ENCODE peak calls at places on chromosomes 16 and 17, in five cellular contexts. One of them, this sample, is unnamed.

GRCh38 chr16:29662000-29662728 is 883 bp upstream of the SPN start:
- DNase-seq in HepG2: no peak
- DNase-seq in K562: no peak
- DNase-seq in SK-N-SH: no peak
- DNase-seq in H1: no peak
- DNase-seq in this sample: no peak

GRCh38 chr16:71288570-71288889 is 672 bp downstream of the CMTR2 start:
- DNase-seq in HepG2: no peak
- DNase-seq in H1: no peak
- DNase-seq in K562: no peak
- DNase-seq in SK-N-SH: no peak
- DNase-seq in this sample: no peak

GRCh38 chr17:67055811-67056745 is 11.7 kb downstream of the CACNG1 start:
- DNase-seq in H1: peak; percentile 46
- DNase-seq in K562: no peak
- DNase-seq in HepG2: no peak
- DNase-seq in SK-N-SH: peak; percentile 40
- DNase-seq in this sample: no peak

GRCh38 chr17:16003841-16004240 is 4.2 kb downstream of the TTC19 start:
- DNase-seq in SK-N-SH: no peak
- DNase-seq in K562: no peak
- DNase-seq in HepG2: no peak
- DNase-seq in H1: no peak
- DNase-seq in this sample: no peak

GRCh38 chr16:1054660-1055556 is 17.6 kb upstream of the SSTR5 start:
- DNase-seq in HepG2: peak; percentile 26
- DNase-seq in SK-N-SH: peak; percentile 91
- DNase-seq in H1: peak; percentile 92
- DNase-seq in K562: peak; percentile 66
- DNase-seq in this sample: peak; percentile 88

GRCh38 chr16:58472266-58472665 is 27.7 kb upstream of the NDRG4 start:
- DNase-seq in HepG2: no peak
- DNase-seq in H1: no peak
- DNase-seq in K562: no peak
- DNase-seq in SK-N-SH: no peak
- DNase-seq in this sample: no peak

GRCh38 chr16:66409156-66409555 is 17.9 kb upstream of the BEAN1 start:
- DNase-seq in H1: no peak
- DNase-seq in K562: no peak
- DNase-seq in SK-N-SH: no peak
- DNase-seq in HepG2: no peak
- DNase-seq in this sample: no peak

GRCh38 chr16:79261461-79261860 is 339.1 kb downstream of the MAF start:
- DNase-seq in H1: peak; percentile 71
- DNase-seq in K562: peak; percentile 27
- DNase-seq in HepG2: peak; percentile 21
- DNase-seq in SK-N-SH: peak; percentile 28
- DNase-seq in this sample: peak; percentile 19

GRCh38 chr16:84498859-84499620 is 5.4 kb downstream of the MEAK7 start:
- DNase-seq in HepG2: no peak
- DNase-seq in H1: no peak
- DNase-seq in K562: no peak
- DNase-seq in SK-N-SH: no peak
- DNase-seq in this sample: no peak

GRCh38 chr17:80924807-80925610 is 66.6 kb upstream of the CHMP6 start:
- DNase-seq in SK-N-SH: no peak
- DNase-seq in K562: no peak
- DNase-seq in H1: no peak
- DNase-seq in HepG2: no peak
- DNase-seq in this sample: no peak

GRCh38 chr17:55625516-55625915 is 97.1 kb downstream of the TMEM100 start:
- DNase-seq in H1: no peak
- DNase-seq in HepG2: no peak
- DNase-seq in SK-N-SH: no peak
- DNase-seq in K562: no peak
- DNase-seq in this sample: no peak

GRCh38 chr16:75943705-75944514 is 217.6 kb upstream of the CPHXL start:
- DNase-seq in K562: no peak
- DNase-seq in H1: no peak
- DNase-seq in HepG2: peak; percentile 7
- DNase-seq in SK-N-SH: peak; percentile 24
- DNase-seq in this sample: no peak

GRCh38 chr17:14304876-14305636 is 4.2 kb downstream of the HS3ST3B1 start:
- DNase-seq in SK-N-SH: no peak
- DNase-seq in H1: peak; percentile 49
- DNase-seq in HepG2: peak; percentile 62
- DNase-seq in K562: no peak
- DNase-seq in this sample: no peak

GRCh38 chr17:50691550-50692447 is 15.9 kb downstream of the ANKRD40 start:
- DNase-seq in K562: no peak
- DNase-seq in SK-N-SH: no peak
- DNase-seq in HepG2: peak; percentile 85
- DNase-seq in H1: no peak
- DNase-seq in this sample: peak; percentile 78

GRCh38 chr16:75836377-75837010 is 110.2 kb upstream of the CPHXL start:
- DNase-seq in K562: no peak
- DNase-seq in SK-N-SH: no peak
- DNase-seq in H1: no peak
- DNase-seq in HepG2: no peak
- DNase-seq in this sample: no peak

GRCh38 chr17:69597898-69598692 is 183.6 kb downstream of the MAP2K6 start:
- DNase-seq in H1: no peak
- DNase-seq in K562: no peak
- DNase-seq in HepG2: no peak
- DNase-seq in SK-N-SH: no peak
- DNase-seq in this sample: no peak

GRCh38 chr17:68612923-68613292 is 11.7 kb upstream of the FAM20A start:
- DNase-seq in SK-N-SH: no peak
- DNase-seq in K562: no peak
- DNase-seq in HepG2: no peak
- DNase-seq in H1: no peak
- DNase-seq in this sample: peak; percentile 30

GRCh38 chr16:86224629-86225028 is 285.7 kb upstream of the FOXF1 start:
- DNase-seq in K562: no peak
- DNase-seq in HepG2: no peak
- DNase-seq in SK-N-SH: no peak
- DNase-seq in H1: no peak
- DNase-seq in this sample: no peak

GRCh38 chr17:419073-419735 is 66.6 kb upstream of the RPH3AL start:
- DNase-seq in K562: no peak
- DNase-seq in H1: no peak
- DNase-seq in HepG2: peak; percentile 80
- DNase-seq in SK-N-SH: no peak
- DNase-seq in this sample: no peak

GRCh38 chr16:25192096-25192495 is 24.7 kb upstream of the AQP8 start:
- DNase-seq in H1: no peak
- DNase-seq in SK-N-SH: no peak
- DNase-seq in K562: no peak
- DNase-seq in HepG2: no peak
- DNase-seq in this sample: no peak

GRCh38 chr16:13507530-13507929 is 412.4 kb upstream of the ERCC4 start:
- DNase-seq in H1: no peak
- DNase-seq in HepG2: no peak
- DNase-seq in SK-N-SH: no peak
- DNase-seq in K562: no peak
- DNase-seq in this sample: no peak

GRCh38 chr17:70896843-70897242 is 727.5 kb downstream of the KCNJ2 start:
- DNase-seq in SK-N-SH: no peak
- DNase-seq in H1: no peak
- DNase-seq in K562: no peak
- DNase-seq in HepG2: no peak
- DNase-seq in this sample: no peak

GRCh38 chr16:57801856-57802634 is at the start of gene KIFC3:
- DNase-seq in H1: peak; percentile 73
- DNase-seq in SK-N-SH: peak; percentile 93
- DNase-seq in K562: peak; percentile 92
- DNase-seq in HepG2: peak; percentile 79
- DNase-seq in this sample: no peak

GRCh38 chr16:48503779-48504178 is 106.2 kb downstream of the N4BP1 start:
- DNase-seq in H1: no peak
- DNase-seq in K562: no peak
- DNase-seq in SK-N-SH: peak; percentile 88
- DNase-seq in HepG2: no peak
- DNase-seq in this sample: no peak

GRCh38 chr17:44324092-44324570 is 492 bp downstream of the SLC25A39 start:
- DNase-seq in HepG2: no peak
- DNase-seq in H1: no peak
- DNase-seq in SK-N-SH: peak; percentile 65
- DNase-seq in K562: no peak
- DNase-seq in this sample: peak; percentile 52

GRCh38 chr16:80319181-80319580 is 221.6 kb upstream of the DYNLRB2 start:
- DNase-seq in K562: no peak
- DNase-seq in HepG2: no peak
- DNase-seq in SK-N-SH: no peak
- DNase-seq in H1: no peak
- DNase-seq in this sample: no peak

GRCh38 chr17:45381001-45381400 is 51.7 kb downstream of the ARHGAP27 start:
- DNase-seq in K562: no peak
- DNase-seq in SK-N-SH: no peak
- DNase-seq in H1: no peak
- DNase-seq in HepG2: no peak
- DNase-seq in this sample: no peak

GRCh38 chr17:46736100-46736499 is 82.4 kb downstream of the WNT3 start:
- DNase-seq in H1: no peak
- DNase-seq in HepG2: no peak
- DNase-seq in SK-N-SH: no peak
- DNase-seq in K562: no peak
- DNase-seq in this sample: no peak

GRCh38 chr16:57278494-57278893 is 6.0 kb downstream of the PLLP start:
- DNase-seq in H1: no peak
- DNase-seq in K562: no peak
- DNase-seq in SK-N-SH: no peak
- DNase-seq in HepG2: no peak
- DNase-seq in this sample: no peak

GRCh38 chr17:78694805-78695531 is 87.1 kb downstream of the CYTH1 start:
- DNase-seq in HepG2: no peak
- DNase-seq in H1: no peak
- DNase-seq in K562: no peak
- DNase-seq in SK-N-SH: no peak
- DNase-seq in this sample: no peak
- TF ChIP-seq JUND in HepG2: no peak
- TF ChIP-seq JUND in H1: no peak
- TF ChIP-seq JUND in K562: no peak
- TF ChIP-seq JUND in SK-N-SH: no peak
- TF ChIP-seq JUND in this sample: no peak

DNA sequence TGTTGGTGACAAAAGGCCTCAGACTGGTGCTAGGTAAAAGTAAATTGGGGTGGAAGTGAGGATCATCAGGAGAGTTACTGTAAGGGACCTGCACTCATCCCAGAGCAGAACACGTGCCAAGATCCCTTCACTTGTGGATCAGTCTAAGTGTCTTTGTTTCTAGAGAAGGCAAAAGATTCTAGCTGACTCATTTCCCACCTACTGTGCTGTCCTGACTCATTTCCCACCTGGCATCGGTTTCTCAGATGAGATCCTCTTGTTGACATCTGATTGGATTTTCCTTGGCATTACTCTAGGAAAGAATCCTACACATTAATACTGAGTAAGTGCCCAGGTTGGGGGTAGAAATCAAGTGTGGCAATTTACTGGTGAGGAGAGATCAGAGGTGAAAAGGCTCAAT is 136.5 kb upstream of the NUDT7 start:
- DNase-seq in H1: no peak
- DNase-seq in HepG2: no peak
- DNase-seq in K562: no peak
- DNase-seq in SK-N-SH: no peak
- DNase-seq in this sample: no peak
- TF ChIP-seq JUND in H1: no peak
- TF ChIP-seq JUND in HepG2: no peak
- TF ChIP-seq JUND in K562: no peak
- TF ChIP-seq JUND in SK-N-SH: peak; percentile 35
- TF ChIP-seq JUND in this sample: no peak

DNA sequence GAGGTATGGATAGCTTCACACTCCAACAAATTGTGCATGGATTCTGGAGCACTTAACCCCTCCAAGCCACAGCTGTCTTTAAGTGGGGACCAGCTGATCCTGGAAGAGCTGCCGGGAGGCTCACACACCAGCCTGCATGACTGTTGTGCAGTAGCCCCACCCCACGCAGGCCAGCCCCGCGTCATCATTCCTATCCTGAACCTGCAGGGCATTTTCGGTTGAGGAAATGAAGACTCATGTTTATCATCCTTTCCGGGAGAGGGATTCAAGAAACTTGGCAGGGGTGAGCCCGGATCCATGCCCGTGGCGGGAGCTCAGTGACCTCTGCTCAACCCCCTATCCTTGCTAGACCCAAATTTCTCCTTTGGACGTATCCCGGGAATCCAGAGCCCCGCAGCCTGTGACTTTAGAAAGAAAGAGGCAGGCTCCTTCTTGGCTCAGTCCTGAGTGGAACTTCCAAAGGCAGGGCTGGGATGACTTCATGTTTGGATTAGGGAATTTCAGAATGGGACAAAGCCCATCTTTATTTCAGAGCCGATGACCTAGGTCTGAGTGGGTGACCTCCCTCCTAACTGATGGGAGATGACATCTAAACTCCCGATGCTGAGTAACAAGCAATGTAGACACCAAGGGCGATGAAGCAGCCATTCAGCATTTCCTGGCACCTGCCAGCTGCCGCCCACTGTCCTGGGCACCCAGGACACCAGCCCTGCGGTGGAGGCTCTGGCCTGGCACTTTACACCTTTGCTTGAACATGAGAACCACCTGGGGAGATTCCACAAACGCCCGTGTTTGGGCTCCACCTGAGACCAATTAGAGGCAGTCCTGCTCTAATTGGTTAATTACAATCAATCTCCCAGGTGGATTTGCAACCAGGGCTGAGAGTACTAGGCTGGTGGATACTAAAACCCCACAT is 43.3 kb upstream of the CMIP start:
- DNase-seq in K562: peak; percentile 64
- DNase-seq in H1: no peak
- DNase-seq in SK-N-SH: no peak
- DNase-seq in HepG2: peak; percentile 12
- DNase-seq in this sample: peak; percentile 62
- TF ChIP-seq JUND in K562: no peak
- TF ChIP-seq JUND in H1: no peak
- TF ChIP-seq JUND in SK-N-SH: no peak
- TF ChIP-seq JUND in HepG2: no peak
- TF ChIP-seq JUND in this sample: no peak

DNA sequence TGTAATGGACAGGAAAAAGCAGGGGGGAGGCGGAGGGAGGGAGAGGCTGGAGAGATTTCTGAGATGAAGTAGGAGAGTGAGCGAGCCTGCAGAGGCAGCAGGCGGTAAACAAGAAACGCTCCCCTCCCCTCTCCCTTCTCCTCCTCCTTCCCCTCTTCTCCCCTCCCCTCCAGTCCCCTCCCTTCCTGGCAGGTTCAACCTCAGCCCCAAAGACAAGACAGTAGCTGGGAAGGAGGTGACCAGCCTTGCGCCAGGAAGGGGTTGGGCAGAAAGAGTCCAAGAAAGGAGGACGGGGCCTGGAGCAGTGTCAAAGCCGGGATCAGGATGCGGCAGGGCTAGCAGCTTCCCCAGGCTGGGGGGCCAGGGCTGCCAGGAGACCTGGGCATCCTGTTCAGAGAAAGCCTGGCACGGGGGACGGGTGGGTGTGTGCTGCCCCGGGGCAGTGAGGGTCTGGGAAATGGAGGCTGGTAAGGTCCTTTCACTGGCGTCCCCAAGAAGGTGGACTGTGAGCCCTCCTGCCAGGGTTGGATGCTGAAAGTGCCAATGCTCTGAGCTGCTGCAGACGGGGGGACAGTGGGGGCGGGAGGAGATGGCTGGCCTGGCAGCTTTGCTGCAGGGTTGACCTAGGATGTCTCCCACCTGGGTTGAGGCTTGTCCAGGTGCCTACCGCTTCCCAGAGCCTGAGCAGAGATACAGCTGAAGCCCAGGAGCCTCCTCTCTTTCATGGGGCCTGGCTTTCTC is 261.6 kb upstream of the TNRC6C start:
- DNase-seq in H1: peak; percentile 63
- DNase-seq in HepG2: no peak
- DNase-seq in K562: no peak
- DNase-seq in SK-N-SH: peak; percentile 58
- DNase-seq in this sample: no peak
- TF ChIP-seq JUND in H1: no peak
- TF ChIP-seq JUND in HepG2: no peak
- TF ChIP-seq JUND in K562: no peak
- TF ChIP-seq JUND in SK-N-SH: no peak
- TF ChIP-seq JUND in this sample: no peak

This sample was measured in T47D.